ENCODE peak calls at places on chromosome 7, in six cellular contexts. Z is AG09319; Q is activated CD4-positive, alpha-beta T cell treated with anti-CD3 and anti-CD28 coated beads for 48 hours; F is Kasumi-1; G is iPS-NIHi11; N is MM.1S. T is an unnamed sample.

GRCh38 chr7:105098863-105099515 is 85.0 kb downstream of the KMT2E start:
- DNase-seq in Z (no peak), Q (no peak), F (no peak), G (no peak), N (no peak), T (peak; percentile 30)

GRCh38 chr7:55573526-55573925 is 1.2 kb upstream of the VOPP1 start:
- DNase-seq in F (no peak), N (no peak), Z (no peak), Q (no peak), G (no peak), T (no peak)

GRCh38 chr7:116259821-116260440 is 49.6 kb downstream of the TES start:
- DNase-seq in N (no peak), Q (no peak), G (no peak), Z (no peak), F (no peak), T (no peak)

GRCh38 chr7:102047167-102047566 is 229.7 kb downstream of the CUX1 start:
- DNase-seq in Q (no peak), Z (no peak), G (no peak), N (no peak), F (no peak), T (no peak)

GRCh38 chr7:98286093-98286525 is 4.6 kb downstream of the BRI3 start:
- DNase-seq in N (no peak), Z (no peak), Q (no peak), G (no peak), F (no peak), T (no peak)

GRCh38 chr7:155521743-155522398 is 24.5 kb downstream of the CNPY1 start:
- DNase-seq in Q (no peak), Z (no peak), N (no peak), G (no peak), F (no peak), T (no peak)

GRCh38 chr7:135768467-135768866 is 19.9 kb upstream of the FAM180A start:
- DNase-seq in N (no peak), G (no peak), Z (no peak), F (no peak), Q (no peak), T (no peak)

GRCh38 chr7:132755538-132756481 is 179.5 kb upstream of the PLXNA4 start:
- DNase-seq in F (no peak), N (no peak), Q (no peak), G (peak; percentile 44), Z (no peak), T (peak; percentile 62)

GRCh38 chr7:37484460-37485063 is 35.9 kb upstream of the ELMO1 start:
- DNase-seq in Q (no peak), N (no peak), Z (no peak), F (no peak), G (no peak), T (no peak)

GRCh38 chr7:86214734-86215133 is 429.0 kb upstream of the GRM3 start:
- DNase-seq in Z (no peak), G (no peak), Q (no peak), N (no peak), F (no peak), T (no peak)

GRCh38 chr7:44289341-44290249 is 35.8 kb downstream of the CAMK2B start:
- DNase-seq in Z (no peak), F (no peak), G (no peak), N (no peak), Q (peak; percentile 0), T (no peak)